ENCODE peak calls at places on chromosomes 1 and 21, in six cellular contexts. One of them, this sample, is unnamed.

GRCh38 chr1:31753623-31754349 is 10.4 kb downstream of the ADGRB2 start:
- DNase-seq in activated naive CD4-positive, alpha-beta T cell treated with anti-CD3 and anti-CD28 coated beads, Interleukin-2, amount 10 ng/mL, durations not matched to agents 7 days and 5 days: no peak
- DNase-seq in CD8-positive, alpha-beta memory T cell: no peak
- DNase-seq in non-pigmented ciliary epithelial cell: no peak
- DNase-seq in adipocyte: peak
- DNase-seq in natural killer cell: no peak
- DNase-seq in this sample: peak

GRCh38 chr1:204292733-204293132 is 67.0 kb downstream of the PLEKHA6 start:
- DNase-seq in activated naive CD4-positive, alpha-beta T cell treated with anti-CD3 and anti-CD28 coated beads, Interleukin-2, amount 10 ng/mL, durations not matched to agents 7 days and 5 days: no peak
- DNase-seq in natural killer cell: no peak
- DNase-seq in CD8-positive, alpha-beta memory T cell: no peak
- DNase-seq in adipocyte: no peak
- DNase-seq in non-pigmented ciliary epithelial cell: no peak
- DNase-seq in this sample: no peak

GRCh38 chr21:45528981-45529784 is 13.1 kb downstream of the SLC19A1 start:
- DNase-seq in natural killer cell: no peak
- DNase-seq in CD8-positive, alpha-beta memory T cell: no peak
- DNase-seq in adipocyte: no peak
- DNase-seq in activated naive CD4-positive, alpha-beta T cell treated with anti-CD3 and anti-CD28 coated beads, Interleukin-2, amount 10 ng/mL, durations not matched to agents 7 days and 5 days: no peak
- DNase-seq in non-pigmented ciliary epithelial cell: no peak
- DNase-seq in this sample: no peak

GRCh38 chr1:109816975-109817535 is 53.3 kb upstream of the EPS8L3 start:
- DNase-seq in non-pigmented ciliary epithelial cell: no peak
- DNase-seq in CD8-positive, alpha-beta memory T cell: no peak
- DNase-seq in natural killer cell: no peak
- DNase-seq in activated naive CD4-positive, alpha-beta T cell treated with anti-CD3 and anti-CD28 coated beads, Interleukin-2, amount 10 ng/mL, durations not matched to agents 7 days and 5 days: no peak
- DNase-seq in adipocyte: no peak
- DNase-seq in this sample: no peak

GRCh38 chr1:99146129-99146848 is 118.0 kb upstream of the PLPPR4 start:
- DNase-seq in adipocyte: no peak
- DNase-seq in non-pigmented ciliary epithelial cell: no peak
- DNase-seq in natural killer cell: no peak
- DNase-seq in activated naive CD4-positive, alpha-beta T cell treated with anti-CD3 and anti-CD28 coated beads, Interleukin-2, amount 10 ng/mL, durations not matched to agents 7 days and 5 days: no peak
- DNase-seq in CD8-positive, alpha-beta memory T cell: no peak
- DNase-seq in this sample: no peak

GRCh38 chr1:229430761-229431269 is 3.1 kb downstream of the ACTA1 start:
- DNase-seq in non-pigmented ciliary epithelial cell: no peak
- DNase-seq in adipocyte: peak
- DNase-seq in CD8-positive, alpha-beta memory T cell: no peak
- DNase-seq in natural killer cell: no peak
- DNase-seq in activated naive CD4-positive, alpha-beta T cell treated with anti-CD3 and anti-CD28 coated beads, Interleukin-2, amount 10 ng/mL, durations not matched to agents 7 days and 5 days: peak
- DNase-seq in this sample: peak

GRCh38 chr21:32868631-32869454 is 97.3 kb upstream of the PAXBP1 start:
- DNase-seq in non-pigmented ciliary epithelial cell: no peak
- DNase-seq in CD8-positive, alpha-beta memory T cell: no peak
- DNase-seq in natural killer cell: no peak
- DNase-seq in activated naive CD4-positive, alpha-beta T cell treated with anti-CD3 and anti-CD28 coated beads, Interleukin-2, amount 10 ng/mL, durations not matched to agents 7 days and 5 days: no peak
- DNase-seq in adipocyte: no peak
- DNase-seq in this sample: no peak

GRCh38 chr1:56424744-56425493 is 154.4 kb downstream of the PLPP3 start:
- DNase-seq in non-pigmented ciliary epithelial cell: peak
- DNase-seq in CD8-positive, alpha-beta memory T cell: no peak
- DNase-seq in natural killer cell: no peak
- DNase-seq in adipocyte: peak
- DNase-seq in activated naive CD4-positive, alpha-beta T cell treated with anti-CD3 and anti-CD28 coated beads, Interleukin-2, amount 10 ng/mL, durations not matched to agents 7 days and 5 days: no peak
- DNase-seq in this sample: peak

GRCh38 chr1:88228153-88228552 is 455.9 kb upstream of the PKN2 start:
- DNase-seq in natural killer cell: no peak
- DNase-seq in CD8-positive, alpha-beta memory T cell: no peak
- DNase-seq in adipocyte: no peak
- DNase-seq in non-pigmented ciliary epithelial cell: no peak
- DNase-seq in activated naive CD4-positive, alpha-beta T cell treated with anti-CD3 and anti-CD28 coated beads, Interleukin-2, amount 10 ng/mL, durations not matched to agents 7 days and 5 days: no peak
- DNase-seq in this sample: no peak

GRCh38 chr1:156684227-156684782 is 7.1 kb upstream of the NES start:
- DNase-seq in CD8-positive, alpha-beta memory T cell: no peak
- DNase-seq in natural killer cell: no peak
- DNase-seq in adipocyte: no peak
- DNase-seq in activated naive CD4-positive, alpha-beta T cell treated with anti-CD3 and anti-CD28 coated beads, Interleukin-2, amount 10 ng/mL, durations not matched to agents 7 days and 5 days: peak
- DNase-seq in non-pigmented ciliary epithelial cell: no peak
- DNase-seq in this sample: peak

GRCh38 chr1:207412845-207413244 is 41.3 kb upstream of the CR2 start:
- DNase-seq in adipocyte: no peak
- DNase-seq in natural killer cell: no peak
- DNase-seq in activated naive CD4-positive, alpha-beta T cell treated with anti-CD3 and anti-CD28 coated beads, Interleukin-2, amount 10 ng/mL, durations not matched to agents 7 days and 5 days: no peak
- DNase-seq in CD8-positive, alpha-beta memory T cell: no peak
- DNase-seq in non-pigmented ciliary epithelial cell: no peak
- DNase-seq in this sample: no peak

GRCh38 chr1:183889095-183889494 is 84.2 kb downstream of the RGL1 start:
- DNase-seq in non-pigmented ciliary epithelial cell: no peak
- DNase-seq in activated naive CD4-positive, alpha-beta T cell treated with anti-CD3 and anti-CD28 coated beads, Interleukin-2, amount 10 ng/mL, durations not matched to agents 7 days and 5 days: no peak
- DNase-seq in CD8-positive, alpha-beta memory T cell: no peak
- DNase-seq in adipocyte: no peak
- DNase-seq in natural killer cell: no peak
- DNase-seq in this sample: no peak

GRCh38 chr1:24898152-24898908 is 31.7 kb downstream of the RUNX3 start:
- DNase-seq in adipocyte: peak
- DNase-seq in natural killer cell: peak
- DNase-seq in activated naive CD4-positive, alpha-beta T cell treated with anti-CD3 and anti-CD28 coated beads, Interleukin-2, amount 10 ng/mL, durations not matched to agents 7 days and 5 days: peak
- DNase-seq in CD8-positive, alpha-beta memory T cell: no peak
- DNase-seq in non-pigmented ciliary epithelial cell: no peak
- DNase-seq in this sample: peak

GRCh38 chr1:224340711-224341384 is 10.9 kb upstream of the NVL start:
- DNase-seq in CD8-positive, alpha-beta memory T cell: no peak
- DNase-seq in activated naive CD4-positive, alpha-beta T cell treated with anti-CD3 and anti-CD28 coated beads, Interleukin-2, amount 10 ng/mL, durations not matched to agents 7 days and 5 days: peak
- DNase-seq in non-pigmented ciliary epithelial cell: no peak
- DNase-seq in adipocyte: peak
- DNase-seq in natural killer cell: no peak
- DNase-seq in this sample: peak

GRCh38 chr1:184622136-184622823 is 132.4 kb downstream of the EDEM3 start:
- DNase-seq in activated naive CD4-positive, alpha-beta T cell treated with anti-CD3 and anti-CD28 coated beads, Interleukin-2, amount 10 ng/mL, durations not matched to agents 7 days and 5 days: no peak
- DNase-seq in non-pigmented ciliary epithelial cell: peak
- DNase-seq in natural killer cell: no peak
- DNase-seq in CD8-positive, alpha-beta memory T cell: no peak
- DNase-seq in adipocyte: peak
- DNase-seq in this sample: peak

GRCh38 chr1:101257500-101258325 is 20.9 kb downstream of the S1PR1 start:
- DNase-seq in CD8-positive, alpha-beta memory T cell: peak
- DNase-seq in adipocyte: no peak
- DNase-seq in activated naive CD4-positive, alpha-beta T cell treated with anti-CD3 and anti-CD28 coated beads, Interleukin-2, amount 10 ng/mL, durations not matched to agents 7 days and 5 days: peak
- DNase-seq in natural killer cell: no peak
- DNase-seq in non-pigmented ciliary epithelial cell: no peak
- DNase-seq in this sample: peak

GRCh38 chr21:26570203-26570602 is 2.9 kb downstream of the CYYR1 start:
- DNase-seq in adipocyte: no peak
- DNase-seq in CD8-positive, alpha-beta memory T cell: no peak
- DNase-seq in natural killer cell: no peak
- DNase-seq in non-pigmented ciliary epithelial cell: no peak
- DNase-seq in activated naive CD4-positive, alpha-beta T cell treated with anti-CD3 and anti-CD28 coated beads, Interleukin-2, amount 10 ng/mL, durations not matched to agents 7 days and 5 days: no peak
- DNase-seq in this sample: no peak

GRCh38 chr1:159867322-159868064 is 5.0 kb upstream of the VSIG8 start:
- DNase-seq in adipocyte: no peak
- DNase-seq in activated naive CD4-positive, alpha-beta T cell treated with anti-CD3 and anti-CD28 coated beads, Interleukin-2, amount 10 ng/mL, durations not matched to agents 7 days and 5 days: no peak
- DNase-seq in non-pigmented ciliary epithelial cell: no peak
- DNase-seq in CD8-positive, alpha-beta memory T cell: no peak
- DNase-seq in natural killer cell: no peak
- DNase-seq in this sample: peak

This sample was measured in Daoy.